ENCODE peak calls at places on chromosome 4, in six cellular contexts. J is sigmoid colon, F is HCT116, U is endothelial cell of umbilical vein, M is H54, L is ovary. B is an unnamed sample.

GRCh38 chr4:80471701-80472100 is 136.2 kb downstream of the CFAP299 start:
- DNase-seq in L (peak; percentile 38), J (peak; percentile 71), F (no peak), U (no peak), M (peak; percentile 4), B (no peak)

GRCh38 chr4:155999743-156000142 is 46.1 kb upstream of the CTSO start:
- DNase-seq in J (no peak), F (peak; percentile 0), L (no peak), M (no peak), U (no peak), B (no peak)

GRCh38 chr4:101306225-101306624 is 41.1 kb downstream of the PPP3CA start:
- DNase-seq in L (no peak), J (no peak), F (no peak), U (no peak), M (no peak), B (no peak)

GRCh38 chr4:8045909-8046308 is 106.2 kb upstream of the AFAP1 start:
- DNase-seq in J (no peak), L (no peak), U (no peak), M (no peak), F (no peak), B (no peak)

GRCh38 chr4:135434936-135435335 is 1233.3 kb upstream of the PABPC4L start:
- DNase-seq in F (no peak), M (no peak), L (no peak), U (no peak), J (no peak), B (no peak)

GRCh38 chr4:8517946-8518345 is 62.2 kb upstream of the GPR78 start:
- DNase-seq in U (no peak), J (no peak), M (no peak), F (no peak), L (peak; percentile 26), B (no peak)

GRCh38 chr4:154078504-154079350 is 289.8 kb upstream of the SFRP2 start:
- DNase-seq in U (no peak), L (no peak), J (no peak), F (no peak), M (no peak), B (no peak)

GRCh38 chr4:189088783-189089182 is 851.9 kb upstream of the FRG1 start:
- DNase-seq in J (no peak), L (no peak), U (no peak), F (no peak), M (no peak), B (no peak)

GRCh38 chr4:147714575-147715401 is 17.1 kb upstream of the ARHGAP10 start:
- DNase-seq in L (no peak), J (peak; percentile 90), U (peak; percentile 81), M (no peak), F (no peak), B (no peak)

GRCh38 chr4:18111100-18111499 is 89.5 kb upstream of the LCORL start:
- DNase-seq in J (no peak), F (no peak), L (no peak), M (no peak), U (peak; percentile 17), B (no peak)

GRCh38 chr4:181685911-181686310 is 557.3 kb upstream of the TENM3 start:
- DNase-seq in U (no peak), F (no peak), J (no peak), L (no peak), M (peak; percentile 15), B (no peak)

GRCh38 chr4:89788243-89789072 is 48.5 kb downstream of the SNCA start:
- DNase-seq in M (no peak), L (peak; percentile 53), F (no peak), U (peak; percentile 83), J (peak; percentile 71), B (no peak)

GRCh38 chr4:67587156-67587555 is 28.6 kb downstream of the STAP1 start:
- DNase-seq in U (no peak), M (no peak), F (no peak), J (no peak), L (no peak), B (no peak)

GRCh38 chr4:109434007-109434792 is 585 bp downstream of the SEC24B start:
- DNase-seq in F (no peak), J (peak; percentile 71), L (peak; percentile 75), U (peak; percentile 57), M (no peak), B (peak; percentile 81)

GRCh38 chr4:109432676-109433075 is 939 bp upstream of the SEC24B start:
- DNase-seq in J (no peak), F (no peak), M (no peak), U (peak; percentile 57), L (no peak), B (peak; percentile 49)

GRCh38 chr4:109432203-109432602 is 1.4 kb upstream of the SEC24B start:
- DNase-seq in L (no peak), F (no peak), J (no peak), U (no peak), M (no peak), B (no peak)

GRCh38 chr4:109434793-109435080 is 1.1 kb downstream of the SEC24B start:
- DNase-seq in U (no peak), M (no peak), F (no peak), J (no peak), L (no peak), B (no peak)

GRCh38 chr4:109433281-109434006 is at the start of gene SEC24B:
- DNase-seq in L (peak; percentile 87), J (peak; percentile 92), M (peak; percentile 60), U (peak; percentile 84), F (peak; percentile 57), B (peak; percentile 96)
- TF ChIP-seq POLR2A in L (peak; percentile 61), J (no peak), M (peak; percentile 76), U (peak; percentile 94), F (peak; percentile 67), B (peak; percentile 69)

DNA sequence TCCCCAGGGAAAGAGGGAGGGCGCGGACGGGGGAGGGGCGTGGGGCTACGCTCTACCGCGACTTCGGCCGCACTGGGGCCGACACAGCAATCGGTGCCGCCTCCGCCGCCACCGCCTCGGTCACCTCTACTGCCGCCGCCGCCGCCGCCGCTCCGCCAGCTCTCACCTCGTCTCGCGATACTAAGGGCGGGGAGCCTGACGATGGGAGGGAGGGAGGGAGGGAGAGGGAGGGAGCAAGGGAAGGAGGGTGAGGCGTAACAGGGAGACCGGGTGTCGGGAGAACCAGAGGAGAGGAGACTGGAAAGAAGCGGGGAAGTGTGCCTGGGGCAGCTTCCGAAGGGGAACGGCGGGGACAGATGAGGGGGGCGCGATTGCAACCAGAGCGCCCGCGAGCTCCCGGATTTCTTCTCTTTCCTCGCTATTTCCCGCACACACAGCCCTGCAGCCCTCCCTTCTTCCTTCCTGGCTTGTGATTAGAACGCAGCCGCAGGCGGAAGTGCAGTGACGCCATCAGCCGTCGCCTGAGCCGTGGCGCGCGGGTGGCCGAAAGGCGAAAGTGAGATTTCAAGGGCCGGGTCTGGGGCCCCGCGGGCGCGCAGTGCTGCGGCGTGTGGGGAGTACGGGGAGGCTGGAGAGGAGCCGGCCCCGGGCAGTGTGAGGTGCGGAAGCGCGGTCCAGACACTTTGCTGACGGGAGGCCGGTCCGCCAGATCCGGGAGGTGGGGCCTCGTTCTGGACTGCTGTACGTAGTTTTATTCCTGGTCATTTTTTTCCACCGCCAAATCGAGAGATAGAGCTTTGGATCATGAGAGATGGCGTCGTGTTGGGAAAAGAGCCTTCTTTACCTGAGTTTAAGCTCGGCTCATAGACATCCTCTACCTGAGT is at the start of gene ANKRD17:
- DNase-seq in M (peak; percentile 57), F (peak; percentile 82), U (peak; percentile 97), L (peak; percentile 96), J (peak; percentile 96), B (peak; percentile 96)
- TF ChIP-seq POLR2A in M (peak; percentile 68), F (peak; percentile 49), U (peak; percentile 88), L (peak; percentile 83), J (peak; percentile 80), B (peak; percentile 96)

DNA sequence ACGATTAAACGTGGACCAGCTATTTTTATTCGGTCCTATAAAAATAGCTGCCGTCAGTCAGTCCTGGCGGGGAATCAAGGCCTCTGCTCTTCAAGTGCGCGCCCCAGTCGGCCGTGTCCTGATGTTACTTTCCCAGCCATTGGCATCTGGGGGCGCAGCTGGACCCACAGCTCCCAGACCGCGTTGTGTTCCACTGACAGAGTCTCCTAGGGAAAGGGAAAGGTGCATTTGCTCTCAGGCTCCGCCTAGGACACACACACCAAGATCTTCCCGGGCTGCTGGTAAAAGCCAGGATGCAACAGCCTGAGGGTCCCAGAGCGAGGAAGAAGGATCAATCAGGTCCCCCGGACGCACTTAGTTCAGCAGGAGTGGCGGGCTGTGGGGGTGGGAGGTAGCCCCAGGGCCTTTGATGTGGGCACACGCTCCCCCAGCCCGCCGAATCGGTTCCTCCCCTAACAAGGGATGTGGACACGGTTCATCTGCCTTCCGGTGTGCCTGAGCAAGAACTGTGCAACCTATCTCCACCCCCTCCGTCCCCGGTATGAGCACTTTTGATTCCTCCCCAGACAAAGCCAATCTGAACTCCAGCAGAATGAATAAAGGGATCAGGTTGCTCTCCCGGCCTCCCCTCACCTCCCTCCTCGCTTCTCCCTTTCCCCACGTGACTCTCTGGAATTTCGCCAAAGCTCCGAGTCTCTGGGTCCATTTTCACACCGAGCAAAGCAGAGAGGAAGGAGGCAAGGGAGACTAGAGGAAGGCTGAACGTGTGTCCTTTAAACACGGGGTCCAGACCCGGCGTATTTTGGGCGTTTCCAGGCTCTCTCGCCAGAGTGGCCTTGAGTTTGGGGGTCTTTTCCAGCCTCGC is 626 bp upstream of the FRAS1 start:
- DNase-seq in U (peak; percentile 41), M (no peak), J (peak; percentile 90), F (peak; percentile 93), L (peak; percentile 63), B (peak; percentile 3)
- TF ChIP-seq POLR2A in U (no peak), M (no peak), J (peak; percentile 20), F (peak; percentile 82), L (no peak), B (no peak)

DNA sequence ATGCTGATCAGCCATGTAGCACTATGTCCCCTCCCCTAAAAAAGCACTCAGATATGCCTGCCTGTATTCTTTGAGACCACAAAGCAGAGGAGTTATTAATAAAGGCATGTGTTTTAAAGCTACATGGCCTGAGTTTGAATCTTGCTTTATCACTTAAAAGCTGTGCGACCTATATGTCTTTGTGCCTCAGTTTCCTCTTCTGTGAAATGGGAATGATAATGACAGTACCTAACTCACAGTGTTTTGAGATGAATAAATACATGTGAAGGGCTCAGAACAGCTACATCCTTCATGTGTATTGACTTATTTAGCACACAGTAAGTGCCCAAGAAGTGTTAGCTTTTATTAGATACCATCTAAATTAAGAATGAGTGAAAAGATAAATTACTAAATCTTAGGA is 180.0 kb downstream of the WDFY3 start:
- DNase-seq in J (no peak), M (no peak), F (no peak), U (no peak), L (no peak), B (no peak)
- TF ChIP-seq POLR2A in J (no peak), M (no peak), F (no peak), U (no peak), L (no peak), B (no peak)

DNA sequence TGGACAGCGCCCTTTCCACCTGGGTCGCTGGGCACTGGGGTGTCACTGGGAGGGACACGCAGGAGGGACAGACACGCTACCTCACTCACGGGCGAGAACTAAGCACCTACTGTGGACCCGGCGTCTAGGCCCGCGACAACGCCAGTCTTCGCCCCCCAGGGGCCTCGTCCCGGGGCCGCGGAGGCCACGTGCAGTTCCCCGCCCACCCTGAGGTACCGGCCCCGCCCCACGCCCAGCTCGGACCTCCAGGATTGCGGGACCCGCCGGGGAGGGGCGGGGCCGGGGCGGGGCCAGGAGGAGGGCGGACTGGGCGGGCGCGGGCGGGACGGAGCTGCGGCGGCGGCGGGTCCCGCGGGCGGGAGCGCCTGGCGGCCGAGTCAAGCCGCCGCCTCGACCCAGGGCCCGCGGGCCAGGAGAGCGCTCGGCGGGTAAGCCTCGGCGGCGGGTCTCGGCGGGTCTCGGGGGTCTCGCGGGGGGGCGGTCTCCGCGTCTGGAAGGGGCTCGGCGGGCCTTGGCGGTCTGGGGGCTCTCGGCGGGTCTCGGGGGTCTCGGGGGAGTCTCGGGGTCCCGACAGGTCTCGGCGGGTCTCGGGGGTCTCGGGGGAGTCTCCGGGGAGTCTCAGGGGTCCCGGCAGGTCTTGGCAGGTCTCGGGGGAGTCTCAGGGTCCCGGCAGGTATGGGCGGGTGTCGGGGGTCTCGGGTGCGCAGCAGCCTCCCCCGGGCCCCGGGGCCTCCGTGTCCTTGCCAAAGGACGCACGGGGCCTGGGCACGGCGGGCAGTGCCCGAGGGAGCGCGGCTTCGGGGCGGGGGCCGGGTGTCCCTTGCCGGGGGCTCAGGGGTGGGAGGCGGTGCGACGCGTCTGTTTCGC is at the start of gene SH3BP2:
- DNase-seq in F (peak; percentile 40), M (peak; percentile 53), J (peak; percentile 88), L (peak; percentile 89), U (peak; percentile 69), B (peak; percentile 73)
- TF ChIP-seq POLR2A in F (no peak), M (peak; percentile 60), J (no peak), L (no peak), U (peak; percentile 23), B (no peak)